ENCODE peak calls at places on chromosomes 4 and X, in ten cellular contexts. K is NCI-H774, Y is fibroblast of lung, F is non-pigmented ciliary epithelial cell, M is fibroblast of pulmonary artery, N is HT-29, H is kidney, X is occipital lobe, I is AG10803, A is LoVo. Z is an unnamed sample.

GRCh38 chrX:11968991-11969390 is 169.3 kb upstream of the FRMPD4 start:
- DNase-seq in K (no peak), I (no peak), N (no peak), Y (no peak), M (peak), F (no peak), X (no peak), H (no peak), A (no peak), Z (no peak)

GRCh38 chr4:54372951-54373350 is 143.9 kb downstream of the PDGFRA start:
- DNase-seq in M (no peak), I (no peak), F (no peak), A (no peak), K (no peak), X (no peak), N (no peak), Y (no peak), H (no peak), Z (no peak)

GRCh38 chr4:116885579-116885978 is 199.8 kb downstream of the TRAM1L1 start:
- DNase-seq in I (no peak), Y (no peak), X (no peak), F (no peak), M (no peak), N (no peak), K (no peak), A (no peak), H (no peak), Z (no peak)

GRCh38 chr4:54660591-54660990 is 2.8 kb downstream of the KIT start:
- DNase-seq in Y (no peak), M (no peak), K (no peak), F (no peak), N (no peak), A (no peak), H (no peak), I (peak), X (no peak), Z (no peak)

GRCh38 chrX:48617542-48618340 is 20.4 kb downstream of the WDR13 start:
- DNase-seq in X (no peak), F (no peak), M (peak), N (no peak), I (no peak), A (no peak), Y (peak), K (no peak), H (no peak), Z (no peak)

GRCh38 chrX:11287505-11287904 is 5.7 kb upstream of the AMELX start:
- DNase-seq in I (peak), X (no peak), H (no peak), F (no peak), Y (no peak), N (no peak), K (no peak), A (no peak), M (peak), Z (no peak)

GRCh38 chr4:13849778-13850177 is 222.3 kb upstream of the BOD1L1 start:
- DNase-seq in N (no peak), M (no peak), H (no peak), K (no peak), A (no peak), X (no peak), F (no peak), I (no peak), Y (no peak), Z (no peak)

GRCh38 chr4:163161536-163162205 is 5.0 kb downstream of the NAF1 start:
- DNase-seq in Y (peak), H (no peak), M (peak), X (peak), N (no peak), I (peak), F (peak), A (no peak), K (no peak), Z (no peak)

GRCh38 chr4:52051615-52052474 is 741 bp downstream of the SPATA18 start:
- DNase-seq in N (no peak), I (peak), M (peak), F (peak), A (peak), Y (peak), X (peak), K (peak), H (peak), Z (peak)

GRCh38 chr4:83010522-83011318 is at the start of gene LIN54:
- DNase-seq in K (peak), X (peak), A (peak), M (peak), H (peak), F (no peak), N (peak), I (peak), Y (peak), Z (peak)

GRCh38 chr4:169859366-169860216 is 101.8 kb upstream of the HPF1 start:
- DNase-seq in K (no peak), M (no peak), F (no peak), X (no peak), A (no peak), N (no peak), I (no peak), H (no peak), Y (no peak), Z (no peak)

GRCh38 chr4:88244821-88245579 is 39.4 kb downstream of the PPM1K start:
- DNase-seq in H (no peak), N (no peak), K (no peak), Y (no peak), M (no peak), A (no peak), F (no peak), X (no peak), I (no peak), Z (no peak)

GRCh38 chrX:46704767-46705386 is 54.0 kb downstream of the SLC9A7 start:
- DNase-seq in H (no peak), K (no peak), F (no peak), I (peak), X (no peak), N (no peak), M (peak), Y (peak), A (no peak), Z (no peak)

GRCh38 chr4:114146947-114147618 is 167.6 kb upstream of the ARSJ start:
- DNase-seq in I (no peak), K (no peak), F (no peak), A (no peak), H (peak), M (no peak), Y (no peak), N (no peak), X (no peak), Z (no peak)

GRCh38 chr4:79917246-79917645 is 155.8 kb downstream of the ANTXR2 start:
- DNase-seq in N (peak), Y (peak), H (no peak), F (peak), M (peak), K (no peak), I (peak), A (peak), X (no peak), Z (no peak)

GRCh38 chr4:146981651-146982050 is 36.0 kb upstream of the TTC29 start:
- DNase-seq in Y (peak), N (no peak), M (peak), H (no peak), F (no peak), K (no peak), I (peak), A (no peak), X (no peak), Z (no peak)

GRCh38 chr4:8847764-8848163 is 23.9 kb downstream of the HMX1 start:
- DNase-seq in H (peak), A (no peak), K (no peak), Y (no peak), X (no peak), F (no peak), I (no peak), M (no peak), N (no peak), Z (no peak)

GRCh38 chr4:77493829-77494551 is 111.6 kb upstream of the CXCL13 start:
- DNase-seq in K (no peak), X (no peak), N (no peak), M (no peak), I (no peak), A (no peak), F (no peak), H (no peak), Y (no peak), Z (no peak)

GRCh38 chr4:173522160-173522873 is 7.7 kb downstream of the HAND2 start:
- DNase-seq in X (no peak), A (no peak), H (peak), Y (peak), F (no peak), N (no peak), M (peak), I (peak), K (no peak), Z (peak)

GRCh38 chrX:147914609-147915008 is 2.9 kb downstream of the FMR1 start:
- DNase-seq in I (no peak), K (no peak), Y (no peak), N (no peak), A (no peak), H (no peak), X (no peak), F (no peak), M (no peak), Z (no peak)

GRCh38 chr4:114393295-114394038 is 205.1 kb upstream of the UGT8 start:
- DNase-seq in N (no peak), I (no peak), A (peak), X (no peak), H (no peak), M (no peak), F (no peak), Y (peak), K (no peak), Z (no peak)